ENCODE peak calls at places on chromosomes 6 and 20, in ten cellular contexts. One of them, this sample, is unnamed.
A peak's percentile ranks its signal among the peaks of the same experiment; 100 is the strongest.

GRCh38 chr6:158165919-158166416 is 2.1 kb downstream of the SERAC1 start:
- DNase-seq in prostate gland: no peak
- DNase-seq in heart right ventricle: no peak
- DNase-seq in left lung: no peak
- DNase-seq in body of pancreas: no peak
- DNase-seq in adipocyte: no peak
- DNase-seq in ovary: no peak
- DNase-seq in cardiac muscle cell: no peak
- DNase-seq in BE2C: no peak
- DNase-seq in IMR-90: no peak
- DNase-seq in this sample: no peak

GRCh38 chr20:55415567-55416142 is 589.7 kb downstream of the CBLN4 start:
- DNase-seq in prostate gland: no peak
- DNase-seq in heart right ventricle: no peak
- DNase-seq in left lung: no peak
- DNase-seq in body of pancreas: no peak
- DNase-seq in adipocyte: peak; percentile 11
- DNase-seq in ovary: no peak
- DNase-seq in cardiac muscle cell: peak; percentile 0
- DNase-seq in BE2C: no peak
- DNase-seq in IMR-90: no peak
- DNase-seq in this sample: no peak

GRCh38 chr6:84897874-84898635 is 133.7 kb upstream of the TBX18 start:
- DNase-seq in prostate gland: no peak
- DNase-seq in heart right ventricle: no peak
- DNase-seq in left lung: no peak
- DNase-seq in body of pancreas: no peak
- DNase-seq in adipocyte: peak; percentile 20
- DNase-seq in ovary: no peak
- DNase-seq in cardiac muscle cell: peak; percentile 84
- DNase-seq in BE2C: no peak
- DNase-seq in IMR-90: peak; percentile 2
- DNase-seq in this sample: no peak

GRCh38 chr6:46419576-46420002 is 71.7 kb downstream of the RCAN2 start:
- DNase-seq in prostate gland: peak; percentile 62
- DNase-seq in heart right ventricle: no peak
- DNase-seq in left lung: peak; percentile 37
- DNase-seq in body of pancreas: peak; percentile 78
- DNase-seq in adipocyte: peak; percentile 94
- DNase-seq in ovary: peak; percentile 72
- DNase-seq in cardiac muscle cell: peak; percentile 78
- DNase-seq in BE2C: peak; percentile 29
- DNase-seq in IMR-90: peak; percentile 67
- DNase-seq in this sample: no peak

GRCh38 chr6:45477785-45478184 is 100.1 kb upstream of the SUPT3H start:
- DNase-seq in prostate gland: no peak
- DNase-seq in heart right ventricle: no peak
- DNase-seq in left lung: no peak
- DNase-seq in body of pancreas: no peak
- DNase-seq in adipocyte: no peak
- DNase-seq in ovary: no peak
- DNase-seq in cardiac muscle cell: no peak
- DNase-seq in BE2C: no peak
- DNase-seq in IMR-90: no peak
- DNase-seq in this sample: no peak

GRCh38 chr20:46330072-46330763 is 21.9 kb upstream of the CDH22 start:
- DNase-seq in prostate gland: peak; percentile 25
- DNase-seq in heart right ventricle: no peak
- DNase-seq in left lung: no peak
- DNase-seq in body of pancreas: peak; percentile 91
- DNase-seq in adipocyte: no peak
- DNase-seq in ovary: no peak
- DNase-seq in cardiac muscle cell: no peak
- DNase-seq in BE2C: peak; percentile 45
- DNase-seq in IMR-90: no peak
- DNase-seq in this sample: no peak

GRCh38 chr6:25359891-25360290 is 80.7 kb downstream of the CARMIL1 start:
- DNase-seq in prostate gland: no peak
- DNase-seq in heart right ventricle: no peak
- DNase-seq in left lung: no peak
- DNase-seq in body of pancreas: no peak
- DNase-seq in adipocyte: no peak
- DNase-seq in ovary: no peak
- DNase-seq in cardiac muscle cell: no peak
- DNase-seq in BE2C: no peak
- DNase-seq in IMR-90: no peak
- DNase-seq in this sample: no peak

GRCh38 chr6:15588966-15589634 is 73.7 kb downstream of the DTNBP1 start:
- DNase-seq in prostate gland: no peak
- DNase-seq in heart right ventricle: no peak
- DNase-seq in left lung: no peak
- DNase-seq in body of pancreas: no peak
- DNase-seq in adipocyte: peak; percentile 41
- DNase-seq in ovary: no peak
- DNase-seq in cardiac muscle cell: peak; percentile 31
- DNase-seq in BE2C: no peak
- DNase-seq in IMR-90: peak; percentile 92
- DNase-seq in this sample: no peak

DNA sequence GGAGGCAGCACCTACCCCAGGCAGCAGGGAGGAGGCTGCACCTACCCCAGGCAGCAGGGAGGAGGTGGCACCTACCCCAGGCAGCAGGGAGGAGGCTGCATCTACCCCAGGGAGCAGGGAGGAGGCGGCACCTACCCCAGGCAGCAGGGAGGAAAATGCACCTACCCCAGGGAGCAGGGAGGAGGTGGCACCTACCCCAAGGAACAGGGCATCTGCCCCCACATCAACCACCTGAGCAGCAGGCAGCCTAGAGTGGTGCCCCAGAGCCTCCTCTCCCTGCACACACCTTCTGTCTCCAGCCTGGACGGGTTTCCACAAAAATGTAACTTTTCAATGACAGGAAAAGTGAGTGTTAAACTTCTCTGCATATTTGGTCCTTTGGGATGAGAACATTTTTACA is 10.2 kb downstream of the KCNQ2 start:
- DNase-seq in prostate gland: no peak
- DNase-seq in heart right ventricle: no peak
- DNase-seq in left lung: no peak
- DNase-seq in body of pancreas: no peak
- DNase-seq in adipocyte: no peak
- DNase-seq in ovary: no peak
- DNase-seq in cardiac muscle cell: no peak
- DNase-seq in BE2C: no peak
- DNase-seq in IMR-90: no peak
- DNase-seq in this sample: no peak
- H3K27me3 ChIP-seq in prostate gland: peaks cover 28% of the 10 kb centered on the region
- H3K27me3 ChIP-seq in heart right ventricle: peaks cover 68% of the 10 kb centered on the region
- H3K27me3 ChIP-seq in left lung: no peaks in the 10 kb centered on the region
- H3K27me3 ChIP-seq in body of pancreas: no peaks in the 10 kb centered on the region
- H3K27me3 ChIP-seq in adipocyte: peaks cover 74% of the 10 kb centered on the region
- H3K27me3 ChIP-seq in ovary: no peaks in the 10 kb centered on the region
- H3K27me3 ChIP-seq in cardiac muscle cell: no peaks in the 10 kb centered on the region
- H3K27me3 ChIP-seq in BE2C: peaks cover 4% of the 10 kb centered on the region
- H3K27me3 ChIP-seq in IMR-90: peaks cover 45% of the 10 kb centered on the region
- H3K27me3 ChIP-seq in this sample: peaks cover 9% of the 10 kb centered on the region

GRCh38 chr6:3268680-3269079 is 9.9 kb downstream of the PSMG4 start:
- DNase-seq in prostate gland: no peak
- DNase-seq in heart right ventricle: no peak
- DNase-seq in left lung: no peak
- DNase-seq in body of pancreas: no peak
- DNase-seq in adipocyte: no peak
- DNase-seq in ovary: no peak
- DNase-seq in cardiac muscle cell: no peak
- DNase-seq in BE2C: no peak
- DNase-seq in IMR-90: no peak
- DNase-seq in this sample: no peak

GRCh38 chr6:3271756-3272155 is 13.0 kb downstream of the PSMG4 start:
- DNase-seq in prostate gland: no peak
- DNase-seq in heart right ventricle: no peak
- DNase-seq in left lung: no peak
- DNase-seq in body of pancreas: no peak
- DNase-seq in adipocyte: no peak
- DNase-seq in ovary: no peak
- DNase-seq in cardiac muscle cell: no peak
- DNase-seq in BE2C: no peak
- DNase-seq in IMR-90: no peak
- DNase-seq in this sample: no peak

GRCh38 chr6:3272911-3273547 is 14.3 kb downstream of the PSMG4 start:
- DNase-seq in prostate gland: no peak
- DNase-seq in heart right ventricle: no peak
- DNase-seq in left lung: no peak
- DNase-seq in body of pancreas: no peak
- DNase-seq in adipocyte: no peak
- DNase-seq in ovary: no peak
- DNase-seq in cardiac muscle cell: no peak
- DNase-seq in BE2C: no peak
- DNase-seq in IMR-90: no peak
- DNase-seq in this sample: no peak

GRCh38 chr6:3269412-3269975 is 10.7 kb downstream of the PSMG4 start:
- DNase-seq in prostate gland: no peak
- DNase-seq in heart right ventricle: no peak
- DNase-seq in left lung: no peak
- DNase-seq in body of pancreas: no peak
- DNase-seq in adipocyte: no peak
- DNase-seq in ovary: peak; percentile 73
- DNase-seq in cardiac muscle cell: no peak
- DNase-seq in BE2C: no peak
- DNase-seq in IMR-90: no peak
- DNase-seq in this sample: peak; percentile 6

DNA sequence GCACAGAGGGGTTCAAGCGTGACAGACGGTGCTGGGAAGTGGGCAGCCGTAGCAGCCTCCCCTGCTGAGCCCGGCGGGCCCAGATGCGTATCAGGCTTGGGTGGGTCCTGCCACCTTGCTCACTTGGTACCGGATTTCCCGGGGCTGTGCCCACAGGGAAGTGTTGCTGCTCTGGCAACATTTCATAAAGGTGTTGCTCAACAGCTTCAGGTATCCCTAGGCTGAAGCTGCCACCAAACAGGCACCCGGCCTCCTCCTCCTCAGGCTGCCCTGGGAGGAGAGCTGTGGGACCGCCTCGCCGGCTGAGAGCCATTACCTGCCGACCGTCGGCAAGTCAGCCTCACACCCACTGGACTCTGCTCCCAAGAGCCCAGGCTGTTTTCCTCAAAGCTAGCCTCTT is 11.5 kb downstream of the PSMG4 start:
- DNase-seq in prostate gland: no peak
- DNase-seq in heart right ventricle: no peak
- DNase-seq in left lung: no peak
- DNase-seq in body of pancreas: no peak
- DNase-seq in adipocyte: no peak
- DNase-seq in ovary: no peak
- DNase-seq in cardiac muscle cell: no peak
- DNase-seq in BE2C: no peak
- DNase-seq in IMR-90: no peak
- DNase-seq in this sample: no peak
- H3K4me1 ChIP-seq in prostate gland: no peaks in the 10 kb centered on the region
- H3K4me1 ChIP-seq in heart right ventricle: no peaks in the 10 kb centered on the region
- H3K4me1 ChIP-seq in left lung: no peaks in the 10 kb centered on the region
- H3K4me1 ChIP-seq in body of pancreas: no peaks in the 10 kb centered on the region
- H3K4me1 ChIP-seq in adipocyte: peaks cover 4% of the 10 kb centered on the region
- H3K4me1 ChIP-seq in ovary: no peaks in the 10 kb centered on the region
- H3K4me1 ChIP-seq in cardiac muscle cell: no peaks in the 10 kb centered on the region
- H3K4me1 ChIP-seq in BE2C: no peaks in the 10 kb centered on the region
- H3K4me1 ChIP-seq in IMR-90: peaks cover 7% of the 10 kb centered on the region
- H3K4me1 ChIP-seq in this sample: no peaks in the 10 kb centered on the region

GRCh38 chr6:166318649-166319600 is 10.7 kb upstream of the PRR18 start:
- DNase-seq in prostate gland: no peak
- DNase-seq in heart right ventricle: peak; percentile 48
- DNase-seq in left lung: no peak
- DNase-seq in body of pancreas: no peak
- DNase-seq in adipocyte: no peak
- DNase-seq in ovary: no peak
- DNase-seq in cardiac muscle cell: no peak
- DNase-seq in BE2C: no peak
- DNase-seq in IMR-90: no peak
- DNase-seq in this sample: no peak

GRCh38 chr6:166317261-166318212 is 9.3 kb upstream of the PRR18 start:
- DNase-seq in prostate gland: no peak
- DNase-seq in heart right ventricle: no peak
- DNase-seq in left lung: no peak
- DNase-seq in body of pancreas: no peak
- DNase-seq in adipocyte: no peak
- DNase-seq in ovary: no peak
- DNase-seq in cardiac muscle cell: no peak
- DNase-seq in BE2C: no peak
- DNase-seq in IMR-90: no peak
- DNase-seq in this sample: no peak

GRCh38 chr6:166314454-166314853 is 6.3 kb upstream of the PRR18 start:
- DNase-seq in prostate gland: no peak
- DNase-seq in heart right ventricle: no peak
- DNase-seq in left lung: no peak
- DNase-seq in body of pancreas: no peak
- DNase-seq in adipocyte: no peak
- DNase-seq in ovary: no peak
- DNase-seq in cardiac muscle cell: no peak
- DNase-seq in BE2C: no peak
- DNase-seq in IMR-90: no peak
- DNase-seq in this sample: no peak

GRCh38 chr6:166313255-166314070 is 5.3 kb upstream of the PRR18 start:
- DNase-seq in prostate gland: no peak
- DNase-seq in heart right ventricle: no peak
- DNase-seq in left lung: no peak
- DNase-seq in body of pancreas: peak; percentile 62
- DNase-seq in adipocyte: peak; percentile 64
- DNase-seq in ovary: no peak
- DNase-seq in cardiac muscle cell: peak; percentile 69
- DNase-seq in BE2C: peak; percentile 65
- DNase-seq in IMR-90: peak; percentile 45
- DNase-seq in this sample: peak; percentile 45

DNA sequence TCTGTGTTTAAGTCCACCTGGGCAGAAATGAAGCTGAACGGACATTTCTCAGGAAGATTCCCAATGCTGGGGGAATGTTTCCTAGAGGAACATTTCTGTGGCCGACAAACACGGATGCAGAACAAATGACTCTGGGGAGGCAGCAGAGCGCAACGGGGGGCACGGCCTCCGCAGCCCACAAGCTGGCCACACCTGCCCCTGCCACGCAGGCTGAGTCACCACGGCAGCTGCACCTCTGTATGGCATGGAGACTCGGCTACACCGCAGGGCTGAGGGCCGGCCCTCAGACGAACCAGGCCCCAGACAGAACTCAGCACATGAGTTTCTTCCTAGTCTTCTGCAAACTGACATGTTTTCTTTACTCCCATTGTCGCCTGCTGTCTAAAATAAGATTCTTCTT is 10.0 kb upstream of the PRR18 start:
- DNase-seq in prostate gland: no peak
- DNase-seq in heart right ventricle: no peak
- DNase-seq in left lung: no peak
- DNase-seq in body of pancreas: no peak
- DNase-seq in adipocyte: no peak
- DNase-seq in ovary: no peak
- DNase-seq in cardiac muscle cell: no peak
- DNase-seq in BE2C: no peak
- DNase-seq in IMR-90: no peak
- DNase-seq in this sample: no peak
- H3K27me3 ChIP-seq in prostate gland: no peaks in the 10 kb centered on the region
- H3K27me3 ChIP-seq in heart right ventricle: no peaks in the 10 kb centered on the region
- H3K27me3 ChIP-seq in left lung: no peaks in the 10 kb centered on the region
- H3K27me3 ChIP-seq in body of pancreas: no peaks in the 10 kb centered on the region
- H3K27me3 ChIP-seq in adipocyte: no peaks in the 10 kb centered on the region
- H3K27me3 ChIP-seq in ovary: no peaks in the 10 kb centered on the region
- H3K27me3 ChIP-seq in cardiac muscle cell: no peaks in the 10 kb centered on the region
- H3K27me3 ChIP-seq in BE2C: no peaks in the 10 kb centered on the region
- H3K27me3 ChIP-seq in IMR-90: no peaks in the 10 kb centered on the region
- H3K27me3 ChIP-seq in this sample: no peaks in the 10 kb centered on the region

DNA sequence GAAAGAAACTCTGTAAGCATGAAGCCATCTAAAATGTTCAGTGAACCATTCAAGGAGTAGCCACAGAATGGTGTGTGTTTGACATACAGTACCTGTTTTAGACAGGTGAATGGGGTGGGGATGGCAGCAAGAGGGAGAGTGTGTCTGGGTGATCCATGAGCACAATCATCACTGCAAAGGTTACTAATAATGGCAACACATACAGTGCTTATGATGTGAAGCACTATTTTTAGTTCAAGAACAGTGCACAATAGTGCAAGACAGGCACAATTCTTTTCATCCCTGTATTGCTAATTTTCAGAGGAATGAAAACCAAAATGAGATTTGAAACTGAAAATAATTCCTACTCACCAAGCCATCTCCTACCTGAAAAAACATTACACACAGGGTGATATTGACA is 14.1 kb downstream of the BEND3 start:
- DNase-seq in prostate gland: no peak
- DNase-seq in heart right ventricle: no peak
- DNase-seq in left lung: no peak
- DNase-seq in body of pancreas: no peak
- DNase-seq in adipocyte: no peak
- DNase-seq in ovary: no peak
- DNase-seq in cardiac muscle cell: no peak
- DNase-seq in BE2C: no peak
- DNase-seq in IMR-90: no peak
- DNase-seq in this sample: no peak
- H3K4me1 ChIP-seq in prostate gland: no peaks in the 10 kb centered on the region
- H3K4me1 ChIP-seq in heart right ventricle: no peaks in the 10 kb centered on the region
- H3K4me1 ChIP-seq in left lung: no peaks in the 10 kb centered on the region
- H3K4me1 ChIP-seq in body of pancreas: no peaks in the 10 kb centered on the region
- H3K4me1 ChIP-seq in adipocyte: no peaks in the 10 kb centered on the region
- H3K4me1 ChIP-seq in ovary: no peaks in the 10 kb centered on the region
- H3K4me1 ChIP-seq in cardiac muscle cell: peaks cover 34% of the 10 kb centered on the region
- H3K4me1 ChIP-seq in BE2C: no peaks in the 10 kb centered on the region
- H3K4me1 ChIP-seq in IMR-90: no peaks in the 10 kb centered on the region
- H3K4me1 ChIP-seq in this sample: no peaks in the 10 kb centered on the region